ENCODE peak calls at places on chromosome 11, in six cellular contexts. One of them, this sample, is unnamed.
A peak's percentile ranks its signal among the peaks of the same experiment; 100 is the strongest.

GRCh38 chr11:128240546-128240945 is 346.8 kb downstream of the ETS1 start:
- DNase-seq in foreskin fibroblast: no peak
- DNase-seq in effector memory CD8-positive, alpha-beta T cell: no peak
- DNase-seq in NCI-H1092: no peak
- DNase-seq in amniotic epithelial cell: no peak
- DNase-seq in glomerular endothelial cell: peak; percentile 16
- DNase-seq in this sample: peak; percentile 95

GRCh38 chr11:48081151-48082010 is 101.0 kb downstream of the PTPRJ start:
- DNase-seq in effector memory CD8-positive, alpha-beta T cell: no peak
- DNase-seq in foreskin fibroblast: peak; percentile 53
- DNase-seq in NCI-H1092: no peak
- DNase-seq in glomerular endothelial cell: no peak
- DNase-seq in amniotic epithelial cell: peak; percentile 70
- DNase-seq in this sample: peak; percentile 85

GRCh38 chr11:85628771-85629341 is 463 bp downstream of the TMEM126B start:
- DNase-seq in effector memory CD8-positive, alpha-beta T cell: no peak
- DNase-seq in NCI-H1092: no peak
- DNase-seq in amniotic epithelial cell: no peak
- DNase-seq in foreskin fibroblast: peak; percentile 4
- DNase-seq in glomerular endothelial cell: no peak
- DNase-seq in this sample: no peak

GRCh38 chr11:47270331-47271271 is 668 bp downstream of the MADD start:
- DNase-seq in effector memory CD8-positive, alpha-beta T cell: peak; percentile 48
- DNase-seq in foreskin fibroblast: peak; percentile 41
- DNase-seq in glomerular endothelial cell: no peak
- DNase-seq in amniotic epithelial cell: peak; percentile 57
- DNase-seq in NCI-H1092: peak; percentile 33
- DNase-seq in this sample: peak; percentile 26

GRCh38 chr11:106683435-106683834 is 334.8 kb downstream of the GUCY1A2 start:
- DNase-seq in glomerular endothelial cell: no peak
- DNase-seq in amniotic epithelial cell: no peak
- DNase-seq in foreskin fibroblast: no peak
- DNase-seq in NCI-H1092: no peak
- DNase-seq in effector memory CD8-positive, alpha-beta T cell: no peak
- DNase-seq in this sample: no peak

GRCh38 chr11:59610289-59610688 is 5.3 kb downstream of the OSBP start:
- DNase-seq in amniotic epithelial cell: no peak
- DNase-seq in effector memory CD8-positive, alpha-beta T cell: no peak
- DNase-seq in foreskin fibroblast: no peak
- DNase-seq in NCI-H1092: no peak
- DNase-seq in glomerular endothelial cell: no peak
- DNase-seq in this sample: no peak

GRCh38 chr11:116460156-116460965 is 312.4 kb downstream of the BUD13 start:
- DNase-seq in amniotic epithelial cell: no peak
- DNase-seq in effector memory CD8-positive, alpha-beta T cell: no peak
- DNase-seq in foreskin fibroblast: no peak
- DNase-seq in glomerular endothelial cell: no peak
- DNase-seq in NCI-H1092: no peak
- DNase-seq in this sample: no peak

GRCh38 chr11:133383689-133384088 is 148.6 kb downstream of the OPCML start:
- DNase-seq in glomerular endothelial cell: no peak
- DNase-seq in foreskin fibroblast: no peak
- DNase-seq in amniotic epithelial cell: no peak
- DNase-seq in effector memory CD8-positive, alpha-beta T cell: no peak
- DNase-seq in NCI-H1092: no peak
- DNase-seq in this sample: no peak

This sample was measured in endothelial cell of umbilical vein.